ENCODE peak calls at places on chromosome 10, in six cellular contexts. One of them, this sample, is unnamed.

GRCh38 chr10:44462338-44462914 is 77.5 kb upstream of the CXCL12 start:
- DNase-seq in SK-N-SH: no peak
- DNase-seq in MM.1S: no peak
- DNase-seq in PC-3: peak; percentile 63
- DNase-seq in neural progenitor cell: no peak
- DNase-seq in HCT116: no peak
- DNase-seq in this sample: peak; percentile 49

GRCh38 chr10:55820071-55820470 is 541.0 kb downstream of the ZWINT start:
- DNase-seq in neural progenitor cell: no peak
- DNase-seq in PC-3: no peak
- DNase-seq in HCT116: no peak
- DNase-seq in MM.1S: no peak
- DNase-seq in SK-N-SH: no peak
- DNase-seq in this sample: no peak

GRCh38 chr10:119677126-119677525 is 25.9 kb downstream of the BAG3 start:
- DNase-seq in SK-N-SH: no peak
- DNase-seq in PC-3: no peak
- DNase-seq in HCT116: no peak
- DNase-seq in MM.1S: no peak
- DNase-seq in neural progenitor cell: no peak
- DNase-seq in this sample: no peak

GRCh38 chr10:83539528-83540308 is 599.6 kb upstream of the GHITM start:
- DNase-seq in SK-N-SH: no peak
- DNase-seq in HCT116: no peak
- DNase-seq in MM.1S: peak; percentile 12
- DNase-seq in neural progenitor cell: no peak
- DNase-seq in PC-3: no peak
- DNase-seq in this sample: no peak

GRCh38 chr10:128570596-128570995 is 444.4 kb upstream of the MKI67 start:
- DNase-seq in neural progenitor cell: no peak
- DNase-seq in SK-N-SH: no peak
- DNase-seq in PC-3: no peak
- DNase-seq in MM.1S: no peak
- DNase-seq in HCT116: no peak
- DNase-seq in this sample: no peak

GRCh38 chr10:69180525-69181204 is 631 bp downstream of the SUPV3L1 start:
- DNase-seq in HCT116: no peak
- DNase-seq in MM.1S: no peak
- DNase-seq in neural progenitor cell: peak; percentile 43
- DNase-seq in SK-N-SH: no peak
- DNase-seq in PC-3: peak; percentile 29
- DNase-seq in this sample: peak; percentile 81

GRCh38 chr10:31596765-31597164 is 277.7 kb downstream of the ZEB1 start:
- DNase-seq in HCT116: no peak
- DNase-seq in SK-N-SH: no peak
- DNase-seq in PC-3: no peak
- DNase-seq in neural progenitor cell: no peak
- DNase-seq in MM.1S: no peak
- DNase-seq in this sample: no peak

GRCh38 chr10:76086571-76087260 is 655.3 kb downstream of the LRMDA start:
- DNase-seq in MM.1S: no peak
- DNase-seq in PC-3: peak; percentile 98
- DNase-seq in HCT116: no peak
- DNase-seq in SK-N-SH: peak; percentile 19
- DNase-seq in neural progenitor cell: peak; percentile 28
- DNase-seq in this sample: peak; percentile 74

GRCh38 chr10:50624866-50625491 is 1.2 kb upstream of the SGMS1 start:
- DNase-seq in MM.1S: peak; percentile 78
- DNase-seq in PC-3: peak; percentile 93
- DNase-seq in SK-N-SH: peak; percentile 91
- DNase-seq in neural progenitor cell: peak; percentile 87
- DNase-seq in HCT116: peak; percentile 41
- DNase-seq in this sample: peak; percentile 89

GRCh38 chr10:112279482-112279881 is 3.7 kb upstream of the TECTB start:
- DNase-seq in MM.1S: no peak
- DNase-seq in HCT116: no peak
- DNase-seq in neural progenitor cell: peak; percentile 25
- DNase-seq in PC-3: no peak
- DNase-seq in SK-N-SH: no peak
- DNase-seq in this sample: no peak

GRCh38 chr10:22803201-22803895 is 89.0 kb upstream of the PIP4K2A start:
- DNase-seq in PC-3: peak; percentile 51
- DNase-seq in MM.1S: no peak
- DNase-seq in SK-N-SH: no peak
- DNase-seq in HCT116: no peak
- DNase-seq in neural progenitor cell: no peak
- DNase-seq in this sample: peak; percentile 75

GRCh38 chr10:130479146-130479545 is 343.0 kb downstream of the GLRX3 start:
- DNase-seq in MM.1S: no peak
- DNase-seq in PC-3: no peak
- DNase-seq in HCT116: no peak
- DNase-seq in SK-N-SH: no peak
- DNase-seq in neural progenitor cell: no peak
- DNase-seq in this sample: no peak

GRCh38 chr10:69179089-69179742 is 818 bp upstream of the SUPV3L1 start:
- DNase-seq in MM.1S: no peak
- DNase-seq in HCT116: no peak
- DNase-seq in SK-N-SH: peak; percentile 57
- DNase-seq in neural progenitor cell: peak; percentile 11
- DNase-seq in PC-3: no peak
- DNase-seq in this sample: peak; percentile 84

GRCh38 chr10:102511562-102512274 is 7.9 kb downstream of the SUFU start:
- DNase-seq in PC-3: no peak
- DNase-seq in HCT116: no peak
- DNase-seq in SK-N-SH: no peak
- DNase-seq in MM.1S: peak; percentile 36
- DNase-seq in neural progenitor cell: no peak
- DNase-seq in this sample: no peak

GRCh38 chr10:34252111-34252510 is 563.0 kb downstream of the PARD3 start:
- DNase-seq in PC-3: peak; percentile 95
- DNase-seq in HCT116: peak; percentile 28
- DNase-seq in neural progenitor cell: no peak
- DNase-seq in SK-N-SH: no peak
- DNase-seq in MM.1S: no peak
- DNase-seq in this sample: no peak

GRCh38 chr10:34740321-34740720 is 74.8 kb downstream of the PARD3 start:
- DNase-seq in PC-3: no peak
- DNase-seq in MM.1S: no peak
- DNase-seq in HCT116: no peak
- DNase-seq in neural progenitor cell: no peak
- DNase-seq in SK-N-SH: no peak
- DNase-seq in this sample: no peak

GRCh38 chr10:58028597-58029366 is 238.9 kb downstream of the IPMK start:
- DNase-seq in SK-N-SH: no peak
- DNase-seq in neural progenitor cell: no peak
- DNase-seq in PC-3: peak; percentile 81
- DNase-seq in HCT116: no peak
- DNase-seq in MM.1S: no peak
- DNase-seq in this sample: peak; percentile 94

GRCh38 chr10:121813211-121813812 is 114.5 kb downstream of the ATE1 start:
- DNase-seq in SK-N-SH: no peak
- DNase-seq in PC-3: no peak
- DNase-seq in neural progenitor cell: no peak
- DNase-seq in MM.1S: no peak
- DNase-seq in HCT116: no peak
- DNase-seq in this sample: peak; percentile 39

GRCh38 chr10:48547061-48547895 is 57.6 kb downstream of the ARHGAP22 start:
- DNase-seq in SK-N-SH: no peak
- DNase-seq in MM.1S: no peak
- DNase-seq in HCT116: no peak
- DNase-seq in PC-3: no peak
- DNase-seq in neural progenitor cell: no peak
- DNase-seq in this sample: no peak

GRCh38 chr10:126651461-126651860 is 19.0 kb downstream of the C10orf90 start:
- DNase-seq in HCT116: no peak
- DNase-seq in SK-N-SH: no peak
- DNase-seq in PC-3: no peak
- DNase-seq in neural progenitor cell: no peak
- DNase-seq in MM.1S: no peak
- DNase-seq in this sample: no peak

GRCh38 chr10:6170638-6171037 is 32.1 kb upstream of the PFKFB3 start:
- DNase-seq in HCT116: no peak
- DNase-seq in SK-N-SH: no peak
- DNase-seq in PC-3: no peak
- DNase-seq in neural progenitor cell: no peak
- DNase-seq in MM.1S: no peak
- DNase-seq in this sample: no peak

DNA sequence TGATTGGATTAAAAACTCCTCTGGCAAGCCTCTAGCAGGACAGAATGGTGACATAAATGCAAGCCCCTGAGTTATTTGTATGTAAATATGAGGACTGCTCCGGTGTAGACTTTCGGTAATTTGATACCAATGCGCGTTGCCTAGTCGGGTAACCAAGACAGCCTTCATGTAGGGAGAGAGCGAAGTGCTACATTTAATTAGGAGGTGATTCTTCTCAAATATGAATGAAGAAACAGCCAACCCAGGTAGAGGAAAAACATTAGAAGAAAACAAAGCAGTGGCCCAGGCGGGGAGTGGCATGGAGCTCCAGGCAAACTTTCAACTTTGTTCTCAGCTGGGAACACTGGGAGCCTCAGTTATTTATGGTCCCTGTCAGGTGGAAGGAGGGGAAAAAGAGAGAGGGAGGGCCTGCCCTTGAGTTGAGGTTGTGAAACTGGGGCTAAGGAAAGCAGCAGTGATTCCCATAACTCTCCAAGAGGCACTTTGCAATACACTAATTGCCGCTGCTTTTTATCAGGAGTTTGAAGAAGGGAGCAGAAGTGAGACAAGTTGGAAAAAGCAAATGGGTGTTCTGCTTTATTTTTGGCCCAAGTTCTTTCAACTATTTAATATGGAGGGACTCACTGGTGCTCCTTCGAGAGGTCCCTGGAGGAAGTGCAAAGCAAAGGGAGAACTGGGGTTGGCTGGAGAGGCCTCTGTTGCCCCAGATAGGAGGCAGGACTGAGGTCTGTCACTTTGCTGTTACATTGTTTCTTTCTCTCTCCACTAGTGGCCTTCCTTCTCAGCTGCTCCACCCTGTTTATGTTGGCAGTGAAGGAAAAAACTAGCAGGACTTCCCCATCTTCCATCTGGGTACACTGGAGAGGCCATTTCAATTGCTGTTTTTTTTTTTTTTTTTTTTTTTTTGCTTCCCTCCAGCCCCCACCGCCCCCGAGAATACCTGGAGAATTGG is 234.6 kb upstream of the CCDC6 start:
- DNase-seq in MM.1S: no peak
- DNase-seq in HCT116: no peak
- DNase-seq in PC-3: peak; percentile 81
- DNase-seq in neural progenitor cell: peak; percentile 79
- DNase-seq in SK-N-SH: no peak
- DNase-seq in this sample: no peak
- H3K9ac ChIP-seq in MM.1S: no peak overlapping the region
- H3K9ac ChIP-seq in HCT116: no peak overlapping the region
- H3K9ac ChIP-seq in PC-3: peak overlapping the region; percentile 66
- H3K9ac ChIP-seq in neural progenitor cell: peak overlapping the region; percentile 68
- H3K9ac ChIP-seq in SK-N-SH: no peak overlapping the region
- H3K9ac ChIP-seq in this sample: no peak overlapping the region

GRCh38 chr10:114697061-114697598 is 39.1 kb upstream of the ABLIM1 start:
- DNase-seq in SK-N-SH: no peak
- DNase-seq in HCT116: no peak
- DNase-seq in PC-3: peak; percentile 92
- DNase-seq in MM.1S: no peak
- DNase-seq in neural progenitor cell: no peak
- DNase-seq in this sample: peak; percentile 74
- TF ChIP-seq EZH2phosphoT487 in SK-N-SH: no peak
- TF ChIP-seq EZH2phosphoT487 in HCT116: no peak
- TF ChIP-seq EZH2phosphoT487 in PC-3: no peak
- TF ChIP-seq EZH2phosphoT487 in MM.1S: no peak
- TF ChIP-seq EZH2phosphoT487 in neural progenitor cell: no peak
- TF ChIP-seq EZH2phosphoT487 in this sample: no peak

GRCh38 chr10:110549211-110549610 is 18.3 kb upstream of the SMC3 start:
- DNase-seq in HCT116: no peak
- DNase-seq in PC-3: no peak
- DNase-seq in MM.1S: no peak
- DNase-seq in neural progenitor cell: no peak
- DNase-seq in SK-N-SH: no peak
- DNase-seq in this sample: no peak

GRCh38 chr10:110556993-110557601 is 10.4 kb upstream of the SMC3 start:
- DNase-seq in PC-3: peak; percentile 51
- DNase-seq in neural progenitor cell: peak; percentile 73
- DNase-seq in MM.1S: peak; percentile 61
- DNase-seq in HCT116: peak; percentile 73
- DNase-seq in SK-N-SH: peak; percentile 41
- DNase-seq in this sample: peak; percentile 83

GRCh38 chr10:110558034-110558433 is 9.5 kb upstream of the SMC3 start:
- DNase-seq in neural progenitor cell: no peak
- DNase-seq in PC-3: no peak
- DNase-seq in SK-N-SH: no peak
- DNase-seq in HCT116: no peak
- DNase-seq in MM.1S: no peak
- DNase-seq in this sample: no peak

GRCh38 chr10:110556296-110556695 is 11.2 kb upstream of the SMC3 start:
- DNase-seq in SK-N-SH: no peak
- DNase-seq in HCT116: no peak
- DNase-seq in MM.1S: no peak
- DNase-seq in PC-3: no peak
- DNase-seq in neural progenitor cell: no peak
- DNase-seq in this sample: no peak

GRCh38 chr10:110553905-110554304 is 13.6 kb upstream of the SMC3 start:
- DNase-seq in MM.1S: no peak
- DNase-seq in SK-N-SH: no peak
- DNase-seq in neural progenitor cell: peak; percentile 49
- DNase-seq in HCT116: no peak
- DNase-seq in PC-3: no peak
- DNase-seq in this sample: no peak
- H3K9ac ChIP-seq in MM.1S: no peak overlapping the region
- H3K9ac ChIP-seq in SK-N-SH: no peak overlapping the region
- H3K9ac ChIP-seq in neural progenitor cell: no peak overlapping the region
- H3K9ac ChIP-seq in HCT116: no peak overlapping the region
- H3K9ac ChIP-seq in PC-3: no peak overlapping the region
- H3K9ac ChIP-seq in this sample: no peak overlapping the region

DNA sequence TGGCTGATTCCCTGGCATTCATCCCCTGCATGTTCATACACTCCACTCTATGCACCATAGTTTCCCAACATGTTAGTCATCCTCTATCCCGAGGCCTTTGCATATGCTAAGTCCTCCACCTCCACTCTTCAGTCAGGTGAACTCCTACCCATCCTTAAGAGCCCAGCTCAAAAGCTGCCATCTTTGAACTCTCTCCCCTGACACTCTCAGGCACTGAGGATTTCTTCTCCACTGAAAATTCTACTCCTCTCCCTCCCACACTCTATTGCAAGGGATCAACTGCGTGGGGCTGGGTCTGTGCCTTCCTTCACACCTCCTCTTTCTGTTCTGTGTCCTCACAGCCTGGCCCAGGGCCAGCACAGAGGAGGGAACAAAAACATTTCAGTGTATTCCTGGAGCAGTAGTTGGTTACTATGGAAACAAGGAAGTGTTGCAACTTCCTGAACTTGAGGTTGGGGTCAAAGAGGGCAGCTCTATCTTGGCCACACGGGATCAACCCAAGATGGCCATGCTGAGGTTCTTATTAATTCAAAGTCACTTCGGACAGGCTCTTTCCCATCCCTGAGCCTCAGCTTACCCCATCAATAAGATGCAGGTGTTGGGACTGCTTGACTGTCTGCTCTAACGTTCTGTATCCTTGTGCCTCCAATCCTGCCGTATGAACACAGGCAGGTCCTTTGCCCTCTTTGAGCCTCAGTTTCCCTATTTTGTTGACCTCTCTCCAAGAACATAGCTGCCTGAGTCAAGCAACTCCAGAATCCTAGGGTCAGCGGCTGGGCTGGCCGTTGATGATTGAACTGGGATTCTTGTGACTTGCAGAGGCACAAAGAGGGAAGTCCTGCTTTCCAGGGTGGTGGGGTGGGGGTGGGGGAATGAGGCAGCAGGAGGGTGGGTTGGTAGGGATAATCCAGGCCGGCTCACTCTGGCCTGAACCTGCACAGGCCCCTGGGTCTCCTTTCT is 15.5 kb downstream of the ZMIZ1 start:
- DNase-seq in PC-3: peak; percentile 77
- DNase-seq in MM.1S: peak; percentile 55
- DNase-seq in SK-N-SH: peak; percentile 59
- DNase-seq in neural progenitor cell: no peak
- DNase-seq in HCT116: no peak
- DNase-seq in this sample: peak; percentile 89
- TF ChIP-seq EZH2phosphoT487 in PC-3: no peak
- TF ChIP-seq EZH2phosphoT487 in MM.1S: no peak
- TF ChIP-seq EZH2phosphoT487 in SK-N-SH: no peak
- TF ChIP-seq EZH2phosphoT487 in neural progenitor cell: no peak
- TF ChIP-seq EZH2phosphoT487 in HCT116: no peak
- TF ChIP-seq EZH2phosphoT487 in this sample: no peak